ENCODE peak calls at places on chromosomes 4 and X, in nine cellular contexts. Q is left lung; V is stimulated activated CD4-positive, alpha-beta T cell treated with anti-CD3 and anti-CD28 coated beads, Interleukin-12 subunit alpha, Interleukin-12 subunit beta, amount 100 ng/mL, for 4 hours; A is T-cell; F is naive thymus-derived CD4-positive, alpha-beta T cell; R is RWPE1; W is naive B cell; U is MCF 10A; G is nephron progenitor cell. D is an unnamed sample.

GRCh38 chr4:80187677-80188076 is 9.6 kb upstream of the PRDM8 start:
- DNase-seq in U (no peak), F (no peak), G (no peak), W (no peak), Q (no peak), A (no peak), R (no peak), V (no peak), D (no peak)

GRCh38 chr4:186878203-186878800 is 154.6 kb upstream of the FAT1 start:
- DNase-seq in F (no peak), Q (no peak), V (no peak), G (no peak), W (no peak), R (no peak), U (no peak), A (no peak), D (no peak)

GRCh38 chr4:148557793-148558192 is 115.6 kb upstream of the NR3C2 start:
- DNase-seq in A (no peak), F (no peak), G (no peak), Q (no peak), W (no peak), U (no peak), R (no peak), V (no peak), D (no peak)

GRCh38 chr4:63787326-63787725 is 621.9 kb downstream of the TECRL start:
- DNase-seq in F (no peak), U (no peak), Q (no peak), W (no peak), A (no peak), V (no peak), G (no peak), R (no peak), D (no peak)

GRCh38 chr4:13944095-13944501 is 316.6 kb upstream of the BOD1L1 start:
- DNase-seq in Q (no peak), G (no peak), F (no peak), W (no peak), R (peak), U (peak), V (no peak), A (no peak), D (no peak)

GRCh38 chrX:8067754-8068469 is 103.2 kb downstream of the VCX2 start:
- DNase-seq in G (no peak), R (peak), F (no peak), V (no peak), Q (no peak), W (no peak), A (no peak), U (peak), D (no peak)

GRCh38 chrX:110944793-110945466 is 149.3 kb upstream of the CHRDL1 start:
- DNase-seq in W (no peak), Q (no peak), R (no peak), F (no peak), V (no peak), G (no peak), U (peak), A (no peak), D (no peak)

GRCh38 chr4:2354127-2354526 is 64.3 kb downstream of the ZFYVE28 start:
- DNase-seq in G (no peak), W (no peak), V (no peak), R (no peak), Q (peak), U (peak), A (peak), F (peak), D (peak)

GRCh38 chr4:15428611-15429010 is 778 bp downstream of the C1QTNF7 start:
- DNase-seq in R (no peak), G (no peak), Q (no peak), F (no peak), W (no peak), U (peak), V (no peak), A (no peak), D (no peak)

GRCh38 chrX:40474205-40474626 is 106.6 kb upstream of the ATP6AP2 start:
- DNase-seq in Q (peak), W (no peak), G (peak), U (no peak), V (no peak), R (peak), A (no peak), F (no peak), D (no peak)

GRCh38 chrX:124242160-124242559 is 90.3 kb upstream of the TEX13D start:
- DNase-seq in A (no peak), R (no peak), Q (no peak), W (no peak), U (no peak), F (no peak), G (no peak), V (no peak), D (no peak)

GRCh38 chrX:154396948-154397887 is 959 bp upstream of the RPL10 start:
- DNase-seq in V (peak), U (peak), A (peak), R (no peak), F (no peak), Q (peak), G (peak), W (peak), D (no peak)

GRCh38 chr4:153364061-153364460 is 19.6 kb downstream of the MND1 start:
- DNase-seq in G (no peak), A (no peak), V (no peak), F (no peak), R (no peak), W (no peak), Q (no peak), U (no peak), D (no peak)

D was measured in T follicular helper cell.